ENCODE peak calls at places on chromosomes 5 and 9, in four cellular contexts. B is RPMI8226, I is sigmoid colon, A is choroid plexus epithelial cell. W is an unnamed sample.

GRCh38 chr9:12964271-12964670 is 189.5 kb downstream of the LURAP1L start:
- DNase-seq in B (no peak), I (no peak), A (peak; percentile 48), W (no peak)

GRCh38 chr9:36779582-36779981 is 206.9 kb downstream of the MELK start:
- DNase-seq in B (no peak), I (no peak), A (no peak), W (no peak)

GRCh38 chr9:94632736-94633135 is 6.6 kb downstream of the FBP1 start:
- DNase-seq in B (no peak), I (no peak), A (no peak), W (no peak)

GRCh38 chr9:72294952-72295351 is 70.1 kb downstream of the ZFAND5 start:
- DNase-seq in B (no peak), I (no peak), A (no peak), W (peak; percentile 61)

GRCh38 chr9:72526901-72527800 is 5.7 kb downstream of the TMC1 start:
- DNase-seq in B (no peak), I (peak; percentile 93), A (peak; percentile 96), W (peak; percentile 50)

GRCh38 chr5:174735498-174736350 is 11.3 kb downstream of the MSX2 start:
- DNase-seq in B (peak; percentile 29), I (no peak), A (no peak), W (no peak)

GRCh38 chr5:9927106-9927505 is 297.0 kb upstream of the TAS2R1 start:
- DNase-seq in B (no peak), I (no peak), A (peak; percentile 55), W (no peak)

GRCh38 chr5:141050622-141051525 is at the start of gene PCDHB1:
- DNase-seq in B (no peak), I (no peak), A (no peak), W (no peak)

GRCh38 chr5:55446690-55447351 is 87.9 kb downstream of the PLPP1 start:
- DNase-seq in B (no peak), I (no peak), A (no peak), W (no peak)

GRCh38 chr5:80369521-80369920 is 38.3 kb upstream of the ZFYVE16 start:
- DNase-seq in B (no peak), I (no peak), A (no peak), W (no peak)

W was measured in HL-60.